ENCODE peak calls at places on chromosome 19, in six cellular contexts. P is CD8-positive, alpha-beta T cell; N is fibroblast of mammary gland; W is HFFc6; Z is activated CD8-positive, alpha-beta T cell treated with anti-CD3 and anti-CD28 coated beads for 36 hours; G is heart right ventricle. H is an unnamed sample.

GRCh38 chr19:5775668-5776309 is 8.8 kb downstream of the PRR22 start:
- DNase-seq in P (no peak), N (peak), W (peak), Z (no peak), G (no peak), H (no peak)

GRCh38 chr19:21472507-21472906 is 32.9 kb upstream of the ZNF429 start:
- DNase-seq in P (no peak), N (no peak), W (no peak), Z (no peak), G (no peak), H (no peak)

GRCh38 chr19:6038634-6039405 is 60.9 kb upstream of the RANBP3 start:
- DNase-seq in P (no peak), N (peak), W (no peak), Z (peak), G (no peak), H (no peak)

GRCh38 chr19:29685326-29685725 is 20.1 kb downstream of the PLEKHF1 start:
- DNase-seq in P (no peak), N (peak), W (no peak), Z (no peak), G (no peak), H (no peak)

GRCh38 chr19:4456843-4457653 is 546 bp downstream of the UBXN6 start:
- DNase-seq in P (peak), N (peak), W (peak), Z (peak), G (peak), H (peak)

GRCh38 chr19:29537181-29537580 is 11.4 kb downstream of the VSTM2B start:
- DNase-seq in P (no peak), N (no peak), W (no peak), Z (no peak), G (no peak), H (no peak)

GRCh38 chr19:33665776-33666175 is 44.0 kb downstream of the CHST8 start:
- DNase-seq in P (no peak), N (no peak), W (no peak), Z (no peak), G (no peak), H (no peak)

GRCh38 chr19:35429698-35430097 is 18.4 kb upstream of the FFAR2 start:
- DNase-seq in P (no peak), N (no peak), W (no peak), Z (no peak), G (no peak), H (no peak)

GRCh38 chr19:5038631-5039271 is 69.8 kb downstream of the KDM4B start:
- DNase-seq in P (no peak), N (peak), W (no peak), Z (no peak), G (no peak), H (no peak)

GRCh38 chr19:42023121-42023942 is 29.3 kb upstream of the ATP1A3 start:
- DNase-seq in P (no peak), N (peak), W (peak), Z (peak), G (no peak), H (peak)

GRCh38 chr19:51163257-51163656 is 21.2 kb downstream of the SIGLEC7 start:
- DNase-seq in P (no peak), N (no peak), W (no peak), Z (no peak), G (no peak), H (no peak)

GRCh38 chr19:5091576-5092215 is 122.8 kb downstream of the KDM4B start:
- DNase-seq in P (no peak), N (peak), W (no peak), Z (no peak), G (no peak), H (no peak)

GRCh38 chr19:1106841-1107654 is 3.3 kb downstream of the GPX4 start:
- DNase-seq in P (no peak), N (peak), W (no peak), Z (no peak), G (no peak), H (no peak)

GRCh38 chr19:10151521-10151920 is 31.8 kb upstream of the EIF3G start:
- DNase-seq in P (no peak), N (no peak), W (no peak), Z (no peak), G (no peak), H (no peak)

GRCh38 chr19:29844891-29845575 is 33.2 kb downstream of the CCNE1 start:
- DNase-seq in P (peak), N (peak), W (peak), Z (peak), G (peak), H (peak)

GRCh38 chr19:7637374-7638256 is 705 bp downstream of the STXBP2 start:
- DNase-seq in P (peak), N (no peak), W (no peak), Z (peak), G (no peak), H (no peak)

GRCh38 chr19:21466627-21467026 is 38.8 kb upstream of the ZNF429 start:
- DNase-seq in P (no peak), N (no peak), W (no peak), Z (no peak), G (no peak), H (no peak)

GRCh38 chr19:55370305-55370988 is at the start of gene IL11:
- DNase-seq in P (no peak), N (peak), W (peak), Z (no peak), G (no peak), H (no peak)

GRCh38 chr19:3243851-3244700 is 19.6 kb downstream of the CELF5 start:
- DNase-seq in P (peak), N (peak), W (peak), Z (peak), G (peak), H (peak)

GRCh38 chr19:52722062-52723005 is 12.5 kb downstream of the ZNF611 start:
- DNase-seq in P (no peak), N (peak), W (peak), Z (no peak), G (no peak), H (no peak)

GRCh38 chr19:41893899-41894298 is 10.9 kb downstream of the ARHGEF1 start:
- DNase-seq in P (no peak), N (peak), W (no peak), Z (peak), G (no peak), H (no peak)

GRCh38 chr19:11019824-11020223 is 59.0 kb downstream of the SMARCA4 start:
- DNase-seq in P (no peak), N (peak), W (no peak), Z (no peak), G (peak), H (no peak)

GRCh38 chr19:57068921-57069697 is 50.7 kb upstream of the USP29 start:
- DNase-seq in P (no peak), N (no peak), W (no peak), Z (peak), G (no peak), H (no peak)

GRCh38 chr19:3606690-3607289 is at the start of gene TBXA2R:
- DNase-seq in P (peak), N (peak), W (peak), Z (peak), G (peak), H (no peak)

GRCh38 chr19:3982701-3983541 is 2.3 kb downstream of the EEF2 start:
- DNase-seq in P (no peak), N (peak), W (peak), Z (no peak), G (no peak), H (no peak)

GRCh38 chr19:16581145-16581970 is 9.1 kb upstream of the SLC35E1 start:
- DNase-seq in P (no peak), N (no peak), W (no peak), Z (no peak), G (no peak), H (no peak)

DNA sequence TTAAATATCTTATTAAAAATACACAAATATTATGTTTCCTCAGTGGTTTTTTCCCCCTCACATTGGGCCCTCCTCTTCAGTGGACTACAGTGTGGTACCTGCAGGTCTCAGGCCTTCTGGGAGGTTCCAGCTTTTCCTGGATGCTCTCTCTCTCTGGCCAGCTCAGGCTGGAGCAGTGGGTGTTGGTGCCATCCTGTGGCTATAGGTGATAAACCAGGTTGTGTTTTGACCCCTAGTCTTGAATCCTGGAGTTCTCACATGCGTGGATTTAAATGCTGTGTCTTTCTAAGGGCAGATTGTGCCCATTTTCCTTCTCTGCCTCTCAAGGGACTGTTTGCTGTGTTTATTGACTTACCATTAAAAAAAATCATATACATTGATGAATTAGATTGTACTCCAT is 41.2 kb upstream of the ZNF527 start:
- DNase-seq in P (no peak), N (peak), W (no peak), Z (no peak), G (no peak), H (no peak)
- TF ChIP-seq CTCF in P (no peak), N (peak), W (peak), Z (no peak), G (no peak), H (peak)

GRCh38 chr19:18387395-18387794 is 1.4 kb downstream of the GDF15 start:
- DNase-seq in P (no peak), N (no peak), W (no peak), Z (no peak), G (no peak), H (no peak)

GRCh38 chr19:18384775-18385174 is 1.2 kb upstream of the GDF15 start:
- DNase-seq in P (no peak), N (no peak), W (no peak), Z (no peak), G (no peak), H (no peak)

GRCh38 chr19:18386543-18387251 is 739 bp downstream of the GDF15 start:
- DNase-seq in P (no peak), N (no peak), W (no peak), Z (no peak), G (no peak), H (no peak)

GRCh38 chr19:18385359-18385674 is 641 bp upstream of the GDF15 start:
- DNase-seq in P (no peak), N (no peak), W (no peak), Z (no peak), G (no peak), H (no peak)

GRCh38 chr19:18385675-18386542 is at the start of gene GDF15:
- DNase-seq in P (no peak), N (peak), W (peak), Z (peak), G (peak), H (peak)
- TF ChIP-seq CTCF in P (peak), N (peak), W (peak), Z (peak), G (peak), H (peak)

GRCh38 chr19:46716013-46716671 is 772 bp downstream of the PRKD2 start:
- DNase-seq in P (no peak), N (no peak), W (no peak), Z (peak), G (no peak), H (peak)
- TF ChIP-seq CTCF in P (no peak), N (no peak), W (peak), Z (no peak), G (no peak), H (peak)

DNA sequence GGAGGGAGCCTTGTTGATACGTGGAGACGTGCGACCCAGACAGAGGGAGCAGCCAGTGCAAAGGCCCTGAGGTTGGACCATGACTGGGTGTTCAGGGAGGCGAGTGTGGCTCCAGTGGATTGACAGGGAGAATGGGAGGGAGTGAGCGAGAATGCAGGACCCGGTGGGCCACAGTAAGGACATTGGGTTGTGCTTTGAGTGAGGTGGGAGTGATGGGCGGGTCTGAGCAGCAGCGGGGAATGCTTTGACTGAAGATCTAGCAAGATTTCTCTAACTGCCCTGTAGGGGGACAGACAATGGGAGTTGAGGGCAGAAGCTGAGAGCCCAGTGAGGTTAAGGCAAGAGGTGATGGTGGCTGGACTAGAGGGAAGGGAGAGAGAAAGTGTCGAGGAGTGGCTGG is 7.7 kb upstream of the NANOS2 start:
- DNase-seq in P (no peak), N (peak), W (no peak), Z (peak), G (no peak), H (no peak)
- TF ChIP-seq CTCF in P (no peak), N (peak), W (peak), Z (no peak), G (no peak), H (peak)

DNA sequence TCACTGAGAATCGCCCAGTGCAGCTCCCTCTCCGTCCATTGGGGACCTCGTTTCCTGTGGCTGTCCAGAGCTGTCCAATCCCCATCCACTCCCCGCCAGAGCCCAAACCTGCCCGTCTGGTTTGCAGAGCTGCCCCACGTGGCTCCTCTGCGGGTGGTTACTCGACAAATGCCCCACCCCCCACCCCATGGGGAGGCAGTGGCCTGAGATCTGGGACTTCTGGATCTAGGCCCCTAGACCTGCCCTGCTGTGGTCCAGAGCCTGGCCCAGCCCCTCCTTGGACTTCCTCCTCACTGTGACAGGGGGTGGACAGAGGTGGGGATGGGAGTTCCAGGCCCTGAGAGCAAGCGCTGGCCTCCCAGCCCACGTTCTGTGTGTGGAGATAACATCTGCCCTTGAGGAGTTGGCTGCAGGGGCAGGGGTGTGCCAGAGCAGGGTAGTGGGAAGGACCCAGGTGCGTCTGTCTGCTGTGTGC is 29.1 kb downstream of the PAK4 start:
- DNase-seq in P (no peak), N (no peak), W (no peak), Z (no peak), G (no peak), H (no peak)
- TF ChIP-seq CTCF in P (no peak), N (no peak), W (no peak), Z (no peak), G (no peak), H (peak)

DNA sequence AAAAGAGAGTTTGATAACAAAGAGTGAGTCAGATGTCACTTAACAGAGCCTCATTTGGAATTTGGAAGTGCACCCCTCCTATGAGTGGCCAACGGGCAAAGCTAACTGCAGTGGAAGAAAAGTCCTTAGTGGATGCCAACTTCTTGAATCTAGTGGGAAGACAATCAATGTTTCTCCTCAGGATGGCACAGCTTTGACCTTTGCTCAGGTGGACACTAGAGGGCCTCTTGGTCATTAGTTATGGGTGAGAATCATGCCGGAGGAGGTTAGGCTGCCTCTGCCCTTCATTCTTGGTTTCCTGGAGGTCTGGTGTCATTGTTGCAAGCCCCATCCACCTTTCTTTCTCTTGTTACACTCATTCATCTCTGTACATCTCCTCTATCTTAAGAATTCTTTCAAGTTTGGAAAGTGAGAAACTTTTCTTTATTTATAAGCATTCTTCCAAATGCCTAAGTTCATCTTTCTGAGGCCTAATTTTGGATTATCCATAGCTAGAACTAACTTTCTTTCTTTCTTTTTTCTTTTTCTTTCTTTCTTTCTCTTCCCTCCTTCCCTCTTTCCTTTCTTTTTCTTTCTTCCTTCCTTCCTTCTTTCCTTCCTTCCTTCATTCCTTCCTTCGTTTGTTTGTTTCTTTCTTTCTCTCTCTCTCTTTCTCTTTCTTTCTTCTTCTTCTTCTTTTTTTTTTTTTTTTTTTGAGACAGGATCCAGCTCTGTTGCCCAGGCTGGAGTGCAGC is 327.2 kb upstream of the TSHZ3 start:
- DNase-seq in P (no peak), N (peak), W (no peak), Z (peak), G (no peak), H (no peak)
- TF ChIP-seq CTCF in P (no peak), N (peak), W (peak), Z (peak), G (no peak), H (peak)